ENCODE peak calls at places on chromosomes 7 and 10, in four cellular contexts. One of them, this sample, is unnamed.

GRCh38 chr7:101418694-101419093 is 56.0 kb downstream of the COL26A1 start:
- DNase-seq in AG04450: no peak
- DNase-seq in iris pigment epithelial cell: no peak
- DNase-seq in AG10803: no peak
- DNase-seq in this sample: no peak

GRCh38 chr7:139748373-139748765 is 29.4 kb downstream of the HIPK2 start:
- DNase-seq in AG04450: no peak
- DNase-seq in iris pigment epithelial cell: no peak
- DNase-seq in AG10803: no peak
- DNase-seq in this sample: no peak

GRCh38 chr7:105905209-105905910 is 29.0 kb upstream of the ATXN7L1 start:
- DNase-seq in AG04450: no peak
- DNase-seq in iris pigment epithelial cell: no peak
- DNase-seq in AG10803: no peak
- DNase-seq in this sample: no peak

GRCh38 chr7:39979406-39980073 is 29.5 kb downstream of the CDK13 start:
- DNase-seq in AG04450: no peak
- DNase-seq in iris pigment epithelial cell: no peak
- DNase-seq in AG10803: no peak
- DNase-seq in this sample: no peak

GRCh38 chr10:132308588-132309451 is 1.1 kb upstream of the STK32C start:
- DNase-seq in AG04450: no peak
- DNase-seq in iris pigment epithelial cell: no peak
- DNase-seq in AG10803: no peak
- DNase-seq in this sample: no peak

GRCh38 chr7:36283171-36283570 is 106.5 kb upstream of the ANLN start:
- DNase-seq in AG04450: no peak
- DNase-seq in iris pigment epithelial cell: no peak
- DNase-seq in AG10803: no peak
- DNase-seq in this sample: no peak

GRCh38 chr7:32217841-32218467 is 147.7 kb upstream of the PDE1C start:
- DNase-seq in AG04450: no peak
- DNase-seq in iris pigment epithelial cell: no peak
- DNase-seq in AG10803: no peak
- DNase-seq in this sample: no peak

GRCh38 chr10:88194041-88194887 is 330.8 kb downstream of the PTEN start:
- DNase-seq in AG04450: no peak
- DNase-seq in iris pigment epithelial cell: no peak
- DNase-seq in AG10803: peak
- DNase-seq in this sample: no peak

GRCh38 chr10:110411047-110411410 is 86.7 kb upstream of the DUSP5 start:
- DNase-seq in AG04450: no peak
- DNase-seq in iris pigment epithelial cell: peak
- DNase-seq in AG10803: peak
- DNase-seq in this sample: no peak

GRCh38 chr10:90319188-90319914 is 538.5 kb downstream of the HTR7 start:
- DNase-seq in AG04450: peak
- DNase-seq in iris pigment epithelial cell: peak
- DNase-seq in AG10803: peak
- DNase-seq in this sample: no peak

GRCh38 chr7:99386584-99387238 is 12.2 kb downstream of the ARPC1B start:
- DNase-seq in AG04450: no peak
- DNase-seq in iris pigment epithelial cell: no peak
- DNase-seq in AG10803: peak
- DNase-seq in this sample: peak

GRCh38 chr7:79876769-79877362 is 257.8 kb upstream of the GNAI1 start:
- DNase-seq in AG04450: peak
- DNase-seq in iris pigment epithelial cell: peak
- DNase-seq in AG10803: peak
- DNase-seq in this sample: no peak

GRCh38 chr7:131336956-131337355 is 9.3 kb downstream of the MKLN1 start:
- DNase-seq in AG04450: no peak
- DNase-seq in iris pigment epithelial cell: no peak
- DNase-seq in AG10803: peak
- DNase-seq in this sample: no peak

GRCh38 chr7:39565538-39565937 is 666 bp upstream of the YAE1 start:
- DNase-seq in AG04450: no peak
- DNase-seq in iris pigment epithelial cell: no peak
- DNase-seq in AG10803: no peak
- DNase-seq in this sample: no peak

This sample was measured in SK-N-SH.